ENCODE peak calls at places on chromosomes 12 and 14, in ten cellular contexts. X is A549, U is HepG2, T is tibial nerve, Q is stomach, C is upper lobe of left lung, G is ovary, Z is GM12878, H is suprapubic skin, F is sigmoid colon. S is an unnamed sample. For H3K4me1, the result is how much of the 10 kb centered on the place peaks cover.

GRCh38 chr14:105247026-105247425 is 1.3 kb upstream of the BTBD6 start:
- DNase-seq in C (no peak), X (no peak), G (no peak), T (no peak), Z (no peak), U (no peak), H (no peak), F (no peak), Q (no peak), S (no peak)

GRCh38 chr12:119011231-119011630 is 29.9 kb downstream of the SRRM4 start:
- DNase-seq in G (no peak), Z (no peak), X (no peak), T (no peak), Q (no peak), F (no peak), H (no peak), C (no peak), U (no peak), S (no peak)

GRCh38 chr12:6089041-6089823 is 35.2 kb downstream of the VWF start:
- DNase-seq in H (peak), U (peak), Q (no peak), T (no peak), F (peak), Z (no peak), X (no peak), G (no peak), C (no peak), S (no peak)

GRCh38 chr14:34620115-34620514 is 9.8 kb downstream of the SNX6 start:
- DNase-seq in T (no peak), U (no peak), H (no peak), G (no peak), F (no peak), Q (no peak), Z (no peak), C (no peak), X (no peak), S (no peak)

GRCh38 chr12:123979566-123979965 is 6.6 kb downstream of the ZNF664 start:
- DNase-seq in C (no peak), F (no peak), U (no peak), X (no peak), H (no peak), T (no peak), Z (no peak), Q (no peak), G (no peak), S (peak)

GRCh38 chr14:38404616-38405015 is 148.7 kb upstream of the CLEC14A start:
- DNase-seq in H (no peak), X (no peak), G (no peak), F (no peak), Z (no peak), U (no peak), C (no peak), T (no peak), Q (no peak), S (no peak)

GRCh38 chr14:55151601-55152000 is 22.5 kb downstream of the LGALS3 start:
- DNase-seq in G (no peak), U (no peak), F (no peak), T (no peak), X (no peak), C (no peak), H (no peak), Z (no peak), Q (no peak), S (no peak)

GRCh38 chr12:124964251-124964650 is 24.7 kb downstream of the DHX37 start:
- DNase-seq in H (no peak), F (no peak), G (no peak), Z (no peak), C (no peak), U (no peak), Q (no peak), X (no peak), T (no peak), S (no peak)

GRCh38 chr12:47742253-47742825 is 16.3 kb downstream of the RAPGEF3 start:
- DNase-seq in X (peak), Z (no peak), F (no peak), C (no peak), H (no peak), Q (peak), G (peak), T (peak), U (peak), S (no peak)

GRCh38 chr14:50542941-50543418 is 10.6 kb upstream of the MAP4K5 start:
- DNase-seq in Q (peak), G (no peak), F (no peak), C (no peak), U (peak), H (no peak), Z (no peak), T (peak), X (peak), S (no peak)

GRCh38 chr14:75315143-75315542 is 36.5 kb downstream of the FOS start:
- DNase-seq in X (no peak), C (no peak), F (peak), H (peak), T (no peak), G (no peak), Z (no peak), Q (peak), U (no peak), S (no peak)

GRCh38 chr12:59708484-59708883 is 112.7 kb downstream of the SLC16A7 start:
- DNase-seq in G (no peak), Q (no peak), Z (no peak), T (no peak), H (no peak), C (no peak), U (no peak), X (no peak), F (no peak), S (no peak)

GRCh38 chr12:131171029-131171428 is 217.3 kb downstream of the ADGRD1 start:
- DNase-seq in X (no peak), H (no peak), C (no peak), U (no peak), F (no peak), T (no peak), G (no peak), Z (no peak), Q (no peak), S (no peak)

GRCh38 chr12:64813733-64814132 is 10.7 kb upstream of the TBC1D30 start:
- DNase-seq in Z (no peak), C (no peak), F (no peak), Q (no peak), H (no peak), U (no peak), G (no peak), T (no peak), X (no peak), S (peak)

GRCh38 chr12:124191024-124191359 is 103.9 kb upstream of the RFLNA start:
- DNase-seq in T (no peak), Q (no peak), X (no peak), Z (no peak), C (no peak), F (no peak), G (no peak), H (no peak), U (no peak), S (no peak)

DNA sequence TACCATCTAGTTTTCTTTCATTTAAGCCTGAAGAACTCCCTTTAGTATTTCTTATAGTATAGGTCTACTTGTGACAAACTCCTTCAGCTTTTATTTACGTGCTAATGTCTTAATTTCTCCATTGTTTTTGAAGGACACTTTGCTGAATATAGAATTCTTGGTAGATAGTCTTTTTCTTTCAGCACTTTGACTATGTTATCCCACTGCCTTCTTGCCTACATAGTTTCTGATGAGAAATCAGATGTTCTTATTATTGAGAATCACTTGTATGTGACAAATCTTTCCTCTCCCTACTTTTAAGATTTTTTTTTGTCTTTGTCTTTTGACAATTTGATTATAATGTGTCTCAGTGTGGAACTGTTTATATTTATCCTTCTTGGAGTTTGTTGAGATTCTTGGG is 5.1 kb upstream of the MIS18BP1 start:
- DNase-seq in F (no peak), X (no peak), U (no peak), Q (no peak), H (no peak), G (no peak), T (no peak), C (no peak), Z (no peak), S (no peak)
- TF ChIP-seq EP300 in F (no peak), X (no peak), U (no peak), Q (no peak), H (no peak), G (no peak), T (no peak), C (no peak), Z (no peak), S (no peak)

DNA sequence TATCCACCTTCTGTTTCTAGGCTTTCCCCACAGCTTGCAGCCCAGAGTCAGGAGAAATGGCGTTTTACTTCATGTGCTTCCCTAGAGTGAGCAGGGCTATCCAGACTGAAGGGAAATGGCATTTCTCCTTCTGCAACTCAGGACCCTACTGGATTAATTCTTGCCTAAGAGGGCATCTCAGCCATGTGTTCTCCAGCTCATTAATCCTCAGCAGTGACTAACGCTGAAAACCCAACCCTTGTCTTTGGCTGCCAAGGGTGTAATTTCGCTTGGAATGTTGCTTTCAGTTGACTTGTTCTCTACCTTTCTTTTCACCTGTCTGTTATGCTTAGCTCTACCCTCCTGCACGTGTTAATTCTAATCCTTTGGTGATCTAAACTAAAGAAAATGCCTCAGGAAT is 21.0 kb upstream of the EMP1 start:
- DNase-seq in T (no peak), X (no peak), H (no peak), F (no peak), C (no peak), G (no peak), Z (no peak), Q (no peak), U (no peak), S (peak)
- H3K4me1 ChIP-seq in T (under half), X (under half), H (half or more), F (under half), C (under half), G (under half), Z (under half), Q (under half), U (under half), S (under half)

DNA sequence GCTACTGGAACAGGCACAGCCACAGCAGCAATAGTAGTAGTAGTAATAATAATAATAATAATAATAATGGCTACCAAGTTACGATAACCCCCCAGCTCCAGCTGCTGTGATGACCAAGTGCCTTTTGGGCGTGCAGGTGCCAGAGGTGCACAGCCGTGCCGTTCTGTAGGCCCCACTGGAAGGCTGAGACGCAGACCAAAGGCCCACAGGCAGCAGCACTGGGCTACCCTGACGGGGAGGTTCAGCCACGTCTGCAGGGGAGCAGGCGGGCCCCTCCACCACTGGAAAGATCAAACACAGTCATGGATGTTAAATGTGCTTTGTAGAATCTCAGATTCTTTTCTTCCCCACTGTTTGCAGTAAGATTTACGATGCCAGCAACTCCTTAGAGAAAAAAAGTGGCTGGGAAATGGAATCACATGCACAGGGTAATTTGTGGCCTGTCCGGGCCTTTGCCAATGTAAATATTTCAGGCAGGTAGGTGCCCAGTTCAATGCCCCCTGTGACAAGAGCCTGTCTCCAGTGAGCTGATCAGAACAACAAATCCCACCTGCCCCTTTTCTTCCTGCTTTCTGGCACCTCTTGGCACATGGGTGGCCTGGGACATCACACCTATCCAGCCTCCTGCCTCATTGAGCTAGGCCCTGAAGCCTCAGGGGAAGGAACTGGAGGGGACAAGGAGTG is 32.6 kb downstream of the CCDC85C start:
- DNase-seq in T (no peak), C (no peak), Z (no peak), Q (peak), U (no peak), F (peak), H (no peak), G (no peak), X (no peak), S (no peak)
- TF ChIP-seq EP300 in T (no peak), C (no peak), Z (no peak), Q (no peak), U (no peak), F (no peak), H (no peak), G (no peak), X (peak), S (no peak)

GRCh38 chr12:11765817-11766794 is 116.6 kb downstream of the ETV6 start:
- DNase-seq in C (peak), G (peak), F (no peak), X (no peak), Q (no peak), U (no peak), T (no peak), H (no peak), Z (peak), S (no peak)
- H3K4me1 ChIP-seq in C (half or more), G (under half), F (half or more), X (under half), Q (half or more), U (under half), T (under half), H (under half), Z (half or more), S (under half)

DNA sequence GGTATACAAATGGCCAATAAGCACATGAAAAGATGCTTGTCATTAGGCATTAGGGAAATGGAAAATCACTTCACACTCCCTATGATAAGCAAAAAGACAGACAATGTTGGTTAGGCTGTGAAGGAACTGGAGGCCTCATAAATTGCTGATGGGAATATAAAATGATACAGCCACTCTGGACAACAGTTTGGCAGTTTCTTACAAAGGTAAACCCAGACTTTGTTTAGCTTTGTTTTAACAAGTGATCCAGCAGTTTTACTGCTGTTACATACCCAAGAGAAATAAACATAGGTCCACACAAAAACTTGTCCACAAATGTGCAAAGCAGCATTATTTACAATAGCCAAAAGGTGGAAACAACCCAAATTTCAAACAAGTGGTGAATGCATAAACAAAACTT is 5.4 kb downstream of the RPS6KA5 start:
- DNase-seq in X (no peak), Q (no peak), G (no peak), H (no peak), U (no peak), T (no peak), Z (no peak), C (no peak), F (no peak), S (no peak)
- TF ChIP-seq EP300 in X (no peak), Q (no peak), G (no peak), H (no peak), U (no peak), T (no peak), Z (no peak), C (no peak), F (no peak), S (no peak)

GRCh38 chr12:89373772-89374572 is 21.7 kb upstream of the DUSP6 start:
- DNase-seq in C (no peak), Q (no peak), H (no peak), T (peak), X (no peak), G (no peak), F (peak), U (no peak), Z (no peak), S (no peak)
- H3K4me1 ChIP-seq in C (under half), Q (under half), H (under half), T (under half), X (under half), G (under half), F (under half), U (half or more), Z (under half), S (under half)

DNA sequence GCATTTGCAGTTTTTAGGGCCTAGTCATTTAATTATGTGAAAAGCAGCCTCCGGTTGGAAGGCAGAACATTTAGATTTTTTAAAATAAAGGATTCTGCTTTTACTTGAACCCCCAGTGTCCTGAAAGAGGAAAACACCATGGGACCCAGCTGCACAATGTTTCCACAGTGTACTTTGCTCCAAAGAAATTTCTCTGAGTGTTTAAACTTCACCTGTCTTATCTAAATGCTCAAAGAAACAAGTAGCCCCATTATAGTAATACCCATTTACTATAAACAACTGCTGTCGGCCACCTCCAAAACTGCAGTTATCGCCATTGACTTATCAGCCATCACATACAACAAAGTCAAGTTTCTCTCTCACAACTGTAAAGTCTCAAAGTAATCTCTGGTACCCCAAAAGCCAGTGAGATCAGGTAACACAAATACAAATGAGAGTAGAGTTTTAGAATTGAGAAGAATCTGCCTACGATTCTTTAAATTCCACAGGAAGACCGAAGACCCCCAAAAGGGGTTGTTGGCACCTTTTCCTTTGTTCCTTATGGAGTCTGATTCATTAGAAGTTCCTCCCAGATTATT is 205.2 kb downstream of the NUBPL start:
- DNase-seq in T (no peak), F (no peak), H (no peak), Z (no peak), X (no peak), Q (no peak), U (peak), C (no peak), G (no peak), S (no peak)
- TF ChIP-seq EP300 in T (no peak), F (no peak), H (no peak), Z (no peak), X (no peak), Q (no peak), U (no peak), C (no peak), G (no peak), S (no peak)

DNA sequence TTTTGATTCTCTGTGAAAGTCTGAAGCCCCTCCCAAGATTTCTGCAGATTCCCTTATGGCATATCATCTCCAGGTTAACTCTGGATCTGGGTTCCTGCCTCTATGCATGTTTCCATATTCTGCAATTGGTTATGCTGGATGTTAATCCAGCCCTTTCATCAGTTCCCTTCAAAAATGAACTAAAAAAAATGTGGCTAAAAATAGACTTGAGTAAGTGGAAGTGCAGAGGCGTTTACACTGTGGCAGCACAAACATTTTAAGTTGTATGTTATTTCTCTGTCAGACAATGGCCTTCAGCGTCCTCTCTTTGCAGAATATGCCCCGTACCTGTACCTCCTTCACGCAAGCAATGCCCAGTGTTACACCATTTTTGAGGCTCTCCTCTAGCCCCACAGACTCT is 11.5 kb downstream of the MGST1 start:
- DNase-seq in X (no peak), C (no peak), Q (no peak), F (no peak), T (no peak), U (no peak), Z (no peak), H (no peak), G (no peak), S (no peak)
- H3K4me1 ChIP-seq in X (under half), C (under half), Q (under half), F (under half), T (under half), U (under half), Z (under half), H (under half), G (under half), S (under half)

GRCh38 chr14:81728447-81728846 is 194.8 kb upstream of the SEL1L start:
- DNase-seq in Z (no peak), C (no peak), Q (no peak), G (no peak), X (no peak), F (no peak), H (no peak), U (no peak), T (no peak), S (no peak)

GRCh38 chr14:81729622-81730021 is 196.0 kb upstream of the SEL1L start:
- DNase-seq in G (no peak), U (no peak), Z (no peak), F (no peak), T (no peak), Q (no peak), X (no peak), C (no peak), H (no peak), S (no peak)

DNA sequence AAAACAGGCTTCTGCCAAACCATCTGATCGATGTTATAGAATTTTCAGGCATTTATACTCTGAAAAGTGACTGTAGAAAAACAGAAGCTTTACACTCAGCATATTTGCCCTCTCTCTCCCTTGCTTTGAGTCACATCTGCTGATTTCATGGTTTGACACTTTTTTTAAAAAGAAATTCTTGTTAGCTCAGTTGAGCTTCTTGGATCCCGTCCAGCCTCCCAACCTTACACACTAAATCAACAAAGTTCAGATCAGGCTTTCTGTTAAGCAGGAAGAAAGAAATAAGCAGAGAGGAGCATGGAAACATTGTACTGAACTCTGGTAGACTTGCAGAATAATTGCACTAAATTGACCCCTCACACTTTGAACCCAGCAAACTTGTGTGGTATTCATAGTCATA is 193.6 kb upstream of the SEL1L start:
- DNase-seq in H (no peak), Z (no peak), F (no peak), Q (peak), T (peak), C (no peak), U (no peak), G (no peak), X (no peak), S (no peak)
- TF ChIP-seq EP300 in H (no peak), Z (no peak), F (no peak), Q (no peak), T (no peak), C (no peak), U (no peak), G (no peak), X (no peak), S (no peak)

GRCh38 chr14:79407572-79407971 is 803.7 kb downstream of the DIO2 start:
- DNase-seq in X (no peak), U (no peak), Q (no peak), G (no peak), F (no peak), H (no peak), T (no peak), Z (no peak), C (no peak), S (no peak)

GRCh38 chr14:79408696-79409095 is 802.6 kb downstream of the DIO2 start:
- DNase-seq in U (no peak), X (no peak), T (no peak), C (no peak), F (no peak), G (no peak), H (no peak), Q (no peak), Z (no peak), S (no peak)

GRCh38 chr14:79404874-79405273 is 806.4 kb downstream of the DIO2 start:
- DNase-seq in Z (no peak), Q (no peak), T (no peak), C (no peak), H (no peak), X (no peak), F (no peak), U (no peak), G (no peak), S (no peak)

GRCh38 chr14:79405511-79405910 is 805.8 kb downstream of the DIO2 start:
- DNase-seq in U (no peak), H (no peak), Q (no peak), G (no peak), T (no peak), X (no peak), Z (no peak), F (no peak), C (no peak), S (no peak)
- H3K4me1 ChIP-seq in U (under half), H (under half), Q (under half), G (under half), T (under half), X (under half), Z (under half), F (under half), C (under half), S (under half)